ENCODE peak calls at places on chromosomes 16 and 17, in four cellular contexts. A is NCI-H510A treated with DMSO at 0.1 percent for 48 hours; M is stimulated activated CD8-positive, alpha-beta memory T cell treated with anti-CD3 and anti-CD28 coated beads, Interleukin-15, amount 100 ng/mL, for 24 hours; S is activated CD8-positive, alpha-beta T cell treated with anti-CD3 and anti-CD28 coated beads for 36 hours. J is an unnamed sample.

GRCh38 chr16:83952940-83953795 is at the start of gene OSGIN1:
- DNase-seq in A (peak), M (peak), S (peak), J (peak)

GRCh38 chr16:82782715-82783251 is 156.0 kb downstream of the CDH13 start:
- DNase-seq in A (peak), M (no peak), S (no peak), J (peak)

GRCh38 chr16:976389-976931 is 5.1 kb upstream of the SOX8 start:
- DNase-seq in A (no peak), M (no peak), S (peak), J (no peak)

GRCh38 chr16:53768593-53768992 is 64.6 kb downstream of the FTO start:
- DNase-seq in A (no peak), M (no peak), S (peak), J (no peak)

GRCh38 chr16:75433732-75434413 is 570 bp upstream of the CFDP1 start:
- DNase-seq in A (peak), M (peak), S (peak), J (peak)

GRCh38 chr17:68033636-68034451 is 1.7 kb upstream of the KPNA2 start:
- DNase-seq in A (no peak), M (no peak), S (no peak), J (peak)

GRCh38 chr16:77919761-77920415 is 102.5 kb upstream of the CLEC3A start:
- DNase-seq in A (no peak), M (no peak), S (no peak), J (no peak)

GRCh38 chr17:3447625-3448024 is 14.0 kb upstream of the OR1E2 start:
- DNase-seq in A (no peak), M (no peak), S (peak), J (no peak)

GRCh38 chr17:50611639-50612038 is 23.0 kb upstream of the ABCC3 start:
- DNase-seq in A (no peak), M (no peak), S (no peak), J (no peak)

GRCh38 chr16:87625241-87625797 is 23.0 kb downstream of the JPH3 start:
- DNase-seq in A (no peak), M (no peak), S (no peak), J (no peak)

GRCh38 chr17:42459983-42460300 is 1.3 kb downstream of the ATP6V0A1 start:
- DNase-seq in A (no peak), M (no peak), S (peak), J (peak)

GRCh38 chr16:9192746-9193145 is 101.3 kb downstream of the HAPSTR1 start:
- DNase-seq in A (no peak), M (no peak), S (no peak), J (no peak)

GRCh38 chr16:66800856-66801255 is 528 bp downstream of the TERB1 start:
- DNase-seq in A (no peak), M (no peak), S (no peak), J (no peak)

GRCh38 chr17:1294157-1294717 is 14.8 kb downstream of the TRARG1 start:
- DNase-seq in A (no peak), M (peak), S (peak), J (no peak)

GRCh38 chr17:19023209-19023999 is 18.8 kb upstream of the FAM83G start:
- DNase-seq in A (no peak), M (no peak), S (no peak), J (no peak)

J was measured in NCI-H526.